ENCODE peak calls at places on chromosomes 5 and 9, in ten cellular contexts. C is astrocyte, T is keratinocyte, Z is ascending aorta, X is A549, F is pancreas, Q is adipocyte, E is neural progenitor cell, R is heart right ventricle, G is OCI-LY7. A is an unnamed sample.
A peak's percentile ranks its signal among the peaks of the same experiment; 100 is the strongest.

GRCh38 chr9:121675381-121675780 is 23.9 kb downstream of the DAB2IP start:
- DNase-seq in F (no peak), X (no peak), E (no peak), T (no peak), Q (no peak), C (no peak), Z (no peak), G (no peak), R (no peak), A (no peak)

GRCh38 chr9:18861599-18862546 is 171.1 kb downstream of the SAXO1 start:
- DNase-seq in X (no peak), C (peak; percentile 72), T (no peak), Q (no peak), F (no peak), Z (peak; percentile 78), R (peak; percentile 28), G (no peak), E (peak; percentile 36), A (peak; percentile 77)

GRCh38 chr5:102617857-102618187 is 119.0 kb upstream of the SLCO6A1 start:
- DNase-seq in F (no peak), Q (peak; percentile 67), T (no peak), X (no peak), C (no peak), E (no peak), R (no peak), Z (no peak), G (no peak), A (peak; percentile 33)

GRCh38 chr5:145838276-145838675 is 3.1 kb upstream of the PRELID2 start:
- DNase-seq in G (no peak), Z (no peak), X (no peak), R (no peak), T (no peak), E (peak; percentile 49), F (peak; percentile 71), Q (no peak), C (no peak), A (no peak)

GRCh38 chr9:126347911-126348760 is 21.5 kb downstream of the MVB12B start:
- DNase-seq in T (no peak), E (peak; percentile 84), Q (no peak), C (no peak), G (peak; percentile 8), X (no peak), F (no peak), Z (no peak), R (no peak), A (no peak)

GRCh38 chr9:19642256-19642655 is 146.6 kb downstream of the SLC24A2 start:
- DNase-seq in X (no peak), R (no peak), E (no peak), F (no peak), G (no peak), C (no peak), T (no peak), Q (no peak), Z (no peak), A (no peak)

GRCh38 chr5:55232194-55232984 is 1.0 kb downstream of the CCNO start:
- DNase-seq in C (no peak), Z (no peak), G (no peak), E (peak; percentile 75), Q (peak; percentile 22), T (no peak), F (peak; percentile 49), R (no peak), X (peak; percentile 38), A (no peak)

GRCh38 chr5:133362438-133362837 is 249.9 kb downstream of the FSTL4 start:
- DNase-seq in G (no peak), T (no peak), C (no peak), X (no peak), Q (no peak), Z (no peak), F (no peak), E (no peak), R (no peak), A (no peak)

GRCh38 chr9:96556701-96557461 is 62.8 kb downstream of the CDC14B start:
- DNase-seq in F (no peak), Q (no peak), R (no peak), C (no peak), E (peak; percentile 16), T (no peak), Z (no peak), X (no peak), G (no peak), A (no peak)

GRCh38 chr5:67031689-67032088 is 164.9 kb downstream of the CD180 start:
- DNase-seq in Z (no peak), T (no peak), X (no peak), E (no peak), G (no peak), F (no peak), C (no peak), R (no peak), Q (no peak), A (peak; percentile 33)

GRCh38 chr5:362189-362588 is 40.7 kb downstream of the AHRR start:
- DNase-seq in F (no peak), E (no peak), Z (no peak), C (no peak), G (no peak), X (no peak), R (no peak), T (no peak), Q (no peak), A (no peak)

DNA sequence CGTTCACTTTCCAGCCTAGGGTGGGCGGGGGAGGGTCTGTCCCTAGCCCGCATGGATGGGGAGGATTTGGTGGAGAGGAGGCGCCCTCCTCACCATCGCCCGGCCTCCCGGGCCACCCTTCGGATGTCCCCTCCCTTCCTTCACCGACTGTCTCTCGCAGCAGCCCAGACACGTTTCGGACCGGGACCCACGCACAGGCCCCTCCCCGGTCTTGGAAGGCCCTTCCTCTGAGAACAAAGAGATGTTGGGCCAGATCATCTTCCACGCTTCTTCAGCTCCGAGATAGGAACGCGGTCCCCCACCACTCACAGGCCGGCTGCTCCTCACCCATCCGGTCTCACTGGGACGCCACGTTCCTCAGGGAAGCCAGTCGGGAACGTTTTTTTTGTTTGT is 640 bp upstream of the DPM2 start:
- DNase-seq in F (no peak), G (no peak), E (no peak), Z (no peak), C (no peak), Q (no peak), T (no peak), X (no peak), R (peak; percentile 31), A (no peak)
- H3K4me1 ChIP-seq in F (peaks cover 11% of the 10 kb centered on the region), G (peaks cover 33% of the 10 kb centered on the region), E (peaks cover 11% of the 10 kb centered on the region), Z (peaks cover 21% of the 10 kb centered on the region), C (peaks cover 17% of the 10 kb centered on the region), Q (peaks cover 25% of the 10 kb centered on the region), T (peaks cover 22% of the 10 kb centered on the region), X (peaks cover 32% of the 10 kb centered on the region), R (peaks cover 19% of the 10 kb centered on the region), A (peaks cover 11% of the 10 kb centered on the region)

DNA sequence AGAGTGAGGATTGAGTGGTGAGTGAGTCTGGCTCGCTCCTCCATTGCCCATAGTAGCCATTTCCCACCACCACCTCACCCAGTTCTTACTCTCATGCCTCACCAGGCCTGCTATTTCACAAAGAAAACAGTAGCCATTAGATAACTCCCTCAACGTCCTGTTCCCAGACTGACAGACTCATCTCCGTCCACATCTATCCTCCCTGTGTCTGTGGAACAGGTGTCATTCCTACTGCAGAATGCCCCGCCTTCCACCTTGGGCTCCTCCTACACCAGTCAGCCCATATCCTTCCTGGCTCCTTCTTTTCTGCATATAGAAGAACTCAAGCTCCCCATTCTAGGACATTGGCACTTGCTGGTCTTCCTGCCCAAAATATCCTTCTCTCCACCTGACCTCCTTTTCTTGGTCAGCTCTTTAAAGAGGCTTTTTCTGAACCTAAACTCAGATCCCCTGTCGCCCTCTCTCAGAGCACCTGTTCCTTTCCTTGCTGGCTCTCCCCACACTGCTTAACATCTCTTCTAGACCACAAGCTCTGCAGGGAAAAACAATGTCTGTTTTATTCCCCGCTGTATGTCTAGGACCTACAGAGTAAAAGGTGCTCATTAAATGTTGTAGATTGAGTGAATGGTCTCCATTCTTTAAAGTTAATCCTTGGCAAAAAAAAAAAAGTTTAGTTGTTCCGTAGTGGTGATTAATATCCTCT is 3.2 kb downstream of the TNFAIP8 start:
- DNase-seq in X (no peak), G (no peak), F (no peak), Z (no peak), Q (no peak), E (no peak), C (no peak), R (no peak), T (no peak), A (no peak)
- H3K4me1 ChIP-seq in X (peaks cover 17% of the 10 kb centered on the region), G (peaks cover 71% of the 10 kb centered on the region), F (peaks cover 6% of the 10 kb centered on the region), Z (peaks cover 15% of the 10 kb centered on the region), Q (peaks cover 44% of the 10 kb centered on the region), E (peaks cover 8% of the 10 kb centered on the region), C (peaks cover 25% of the 10 kb centered on the region), R (peaks cover 7% of the 10 kb centered on the region), T (peaks cover 67% of the 10 kb centered on the region), A (peaks cover 4% of the 10 kb centered on the region)

GRCh38 chr5:73815631-73816030 is 189.6 kb downstream of the ARHGEF28 start:
- DNase-seq in C (peak; percentile 84), X (no peak), Z (no peak), Q (peak; percentile 16), F (no peak), G (no peak), E (no peak), R (no peak), T (peak; percentile 44), A (no peak)
- H3K4me1 ChIP-seq in C (peaks cover 45% of the 10 kb centered on the region), X (peaks cover 70% of the 10 kb centered on the region), Z (peaks cover 6% of the 10 kb centered on the region), Q (peaks cover 34% of the 10 kb centered on the region), F (no peaks in the 10 kb centered on the region), G (no peaks in the 10 kb centered on the region), E (peaks cover 4% of the 10 kb centered on the region), R (no peaks in the 10 kb centered on the region), T (peaks cover 79% of the 10 kb centered on the region), A (peaks cover 8% of the 10 kb centered on the region)

GRCh38 chr5:172171118-172171775 is 16.8 kb downstream of the STK10 start:
- DNase-seq in C (no peak), E (peak; percentile 69), X (no peak), Q (no peak), R (no peak), G (no peak), Z (no peak), T (no peak), F (no peak), A (no peak)
- H3K4me1 ChIP-seq in C (peaks cover 27% of the 10 kb centered on the region), E (peaks cover 22% of the 10 kb centered on the region), X (no peaks in the 10 kb centered on the region), Q (peaks cover 22% of the 10 kb centered on the region), R (peaks cover 54% of the 10 kb centered on the region), G (peaks cover 28% of the 10 kb centered on the region), Z (no peaks in the 10 kb centered on the region), T (peaks cover 38% of the 10 kb centered on the region), F (no peaks in the 10 kb centered on the region), A (peaks cover 3% of the 10 kb centered on the region)

GRCh38 chr9:90071257-90071656 is 466.4 kb downstream of the GADD45G start:
- DNase-seq in G (no peak), X (no peak), T (no peak), Q (no peak), R (no peak), Z (no peak), F (no peak), E (no peak), C (no peak), A (no peak)

GRCh38 chr9:90065851-90066250 is 461.0 kb downstream of the GADD45G start:
- DNase-seq in C (no peak), T (no peak), F (no peak), E (no peak), Z (no peak), G (no peak), R (no peak), Q (no peak), X (no peak), A (no peak)

GRCh38 chr9:90070056-90070455 is 465.2 kb downstream of the GADD45G start:
- DNase-seq in R (no peak), C (no peak), T (no peak), E (no peak), G (no peak), Z (no peak), X (no peak), F (peak; percentile 64), Q (no peak), A (no peak)

GRCh38 chr9:90070469-90070868 is 465.7 kb downstream of the GADD45G start:
- DNase-seq in C (no peak), R (no peak), T (no peak), Z (no peak), F (peak; percentile 28), Q (no peak), E (no peak), G (no peak), X (no peak), A (no peak)

GRCh38 chr9:90069107-90069506 is 464.3 kb downstream of the GADD45G start:
- DNase-seq in Z (no peak), X (no peak), E (no peak), Q (no peak), R (no peak), F (no peak), C (no peak), G (no peak), T (no peak), A (no peak)
- H3K4me1 ChIP-seq in Z (no peaks in the 10 kb centered on the region), X (no peaks in the 10 kb centered on the region), E (no peaks in the 10 kb centered on the region), Q (no peaks in the 10 kb centered on the region), R (no peaks in the 10 kb centered on the region), F (peaks cover 15% of the 10 kb centered on the region), C (no peaks in the 10 kb centered on the region), G (no peaks in the 10 kb centered on the region), T (no peaks in the 10 kb centered on the region), A (no peaks in the 10 kb centered on the region)